ENCODE peak calls at places on chromosomes 4 and X, in nine cellular contexts. One of them, this sample, is unnamed.

GRCh38 chr4:54213812-54214211 is 15.3 kb upstream of the PDGFRA start:
- DNase-seq in aorta: no peak
- DNase-seq in IMR-90: no peak
- DNase-seq in CD4-positive, alpha-beta memory T cell: no peak
- DNase-seq in pancreas: no peak
- DNase-seq in cardiac muscle cell: no peak
- DNase-seq in PC-3: peak
- DNase-seq in psoas muscle: no peak
- DNase-seq in neural progenitor cell: no peak
- DNase-seq in this sample: no peak

GRCh38 chr4:2402053-2402452 is 16.4 kb downstream of the ZFYVE28 start:
- DNase-seq in psoas muscle: peak
- DNase-seq in IMR-90: no peak
- DNase-seq in cardiac muscle cell: peak
- DNase-seq in pancreas: peak
- DNase-seq in neural progenitor cell: peak
- DNase-seq in CD4-positive, alpha-beta memory T cell: no peak
- DNase-seq in PC-3: peak
- DNase-seq in aorta: peak
- DNase-seq in this sample: no peak

GRCh38 chrX:11449613-11450012 is 156.4 kb downstream of the AMELX start:
- DNase-seq in cardiac muscle cell: no peak
- DNase-seq in PC-3: peak
- DNase-seq in pancreas: no peak
- DNase-seq in neural progenitor cell: no peak
- DNase-seq in CD4-positive, alpha-beta memory T cell: no peak
- DNase-seq in psoas muscle: no peak
- DNase-seq in aorta: no peak
- DNase-seq in IMR-90: no peak
- DNase-seq in this sample: no peak

GRCh38 chr4:109026588-109026987 is 263.7 kb upstream of the ETNPPL start:
- DNase-seq in psoas muscle: no peak
- DNase-seq in aorta: no peak
- DNase-seq in pancreas: no peak
- DNase-seq in IMR-90: peak
- DNase-seq in PC-3: no peak
- DNase-seq in neural progenitor cell: no peak
- DNase-seq in CD4-positive, alpha-beta memory T cell: no peak
- DNase-seq in cardiac muscle cell: no peak
- DNase-seq in this sample: no peak

GRCh38 chr4:80137631-80138030 is 59.7 kb upstream of the PRDM8 start:
- DNase-seq in aorta: no peak
- DNase-seq in pancreas: no peak
- DNase-seq in IMR-90: no peak
- DNase-seq in cardiac muscle cell: no peak
- DNase-seq in PC-3: no peak
- DNase-seq in neural progenitor cell: no peak
- DNase-seq in psoas muscle: no peak
- DNase-seq in CD4-positive, alpha-beta memory T cell: no peak
- DNase-seq in this sample: no peak

GRCh38 chrX:132855760-132856341 is 102.6 kb downstream of the HS6ST2 start:
- DNase-seq in PC-3: no peak
- DNase-seq in IMR-90: no peak
- DNase-seq in aorta: no peak
- DNase-seq in pancreas: no peak
- DNase-seq in neural progenitor cell: no peak
- DNase-seq in cardiac muscle cell: no peak
- DNase-seq in CD4-positive, alpha-beta memory T cell: no peak
- DNase-seq in psoas muscle: no peak
- DNase-seq in this sample: no peak

GRCh38 chr4:47705326-47705981 is 132.4 kb downstream of the CORIN start:
- DNase-seq in PC-3: peak
- DNase-seq in aorta: no peak
- DNase-seq in psoas muscle: no peak
- DNase-seq in CD4-positive, alpha-beta memory T cell: no peak
- DNase-seq in cardiac muscle cell: peak
- DNase-seq in IMR-90: peak
- DNase-seq in neural progenitor cell: peak
- DNase-seq in pancreas: no peak
- DNase-seq in this sample: no peak

GRCh38 chr4:137685357-137685756 is 153.1 kb upstream of the PCDH18 start:
- DNase-seq in PC-3: no peak
- DNase-seq in psoas muscle: no peak
- DNase-seq in IMR-90: peak
- DNase-seq in aorta: no peak
- DNase-seq in cardiac muscle cell: no peak
- DNase-seq in pancreas: no peak
- DNase-seq in neural progenitor cell: no peak
- DNase-seq in CD4-positive, alpha-beta memory T cell: no peak
- DNase-seq in this sample: no peak

GRCh38 chrX:46913710-46914109 is 1.5 kb downstream of the JADE3 start:
- DNase-seq in psoas muscle: no peak
- DNase-seq in pancreas: peak
- DNase-seq in IMR-90: peak
- DNase-seq in PC-3: peak
- DNase-seq in CD4-positive, alpha-beta memory T cell: no peak
- DNase-seq in cardiac muscle cell: peak
- DNase-seq in aorta: no peak
- DNase-seq in neural progenitor cell: peak
- DNase-seq in this sample: no peak

GRCh38 chr4:73729534-73730165 is 10.7 kb upstream of the CXCL8 start:
- DNase-seq in aorta: peak
- DNase-seq in psoas muscle: peak
- DNase-seq in PC-3: peak
- DNase-seq in pancreas: peak
- DNase-seq in IMR-90: peak
- DNase-seq in CD4-positive, alpha-beta memory T cell: no peak
- DNase-seq in neural progenitor cell: peak
- DNase-seq in cardiac muscle cell: peak
- DNase-seq in this sample: peak

GRCh38 chr4:112423591-112423990 is 92.4 kb downstream of the NEUROG2 start:
- DNase-seq in CD4-positive, alpha-beta memory T cell: no peak
- DNase-seq in cardiac muscle cell: no peak
- DNase-seq in psoas muscle: no peak
- DNase-seq in pancreas: no peak
- DNase-seq in IMR-90: peak
- DNase-seq in aorta: no peak
- DNase-seq in PC-3: no peak
- DNase-seq in neural progenitor cell: no peak
- DNase-seq in this sample: no peak

GRCh38 chr4:13989496-13989895 is 362.0 kb upstream of the BOD1L1 start:
- DNase-seq in cardiac muscle cell: no peak
- DNase-seq in CD4-positive, alpha-beta memory T cell: no peak
- DNase-seq in neural progenitor cell: no peak
- DNase-seq in psoas muscle: no peak
- DNase-seq in aorta: peak
- DNase-seq in IMR-90: no peak
- DNase-seq in PC-3: no peak
- DNase-seq in pancreas: no peak
- DNase-seq in this sample: no peak

GRCh38 chr4:76830612-76831474 is 67.1 kb downstream of the SOWAHB start:
- DNase-seq in neural progenitor cell: peak
- DNase-seq in psoas muscle: no peak
- DNase-seq in cardiac muscle cell: peak
- DNase-seq in aorta: no peak
- DNase-seq in PC-3: peak
- DNase-seq in IMR-90: peak
- DNase-seq in CD4-positive, alpha-beta memory T cell: no peak
- DNase-seq in pancreas: peak
- DNase-seq in this sample: peak

GRCh38 chr4:175671491-175671934 is 140.6 kb downstream of the GPM6A start:
- DNase-seq in neural progenitor cell: peak
- DNase-seq in PC-3: peak
- DNase-seq in CD4-positive, alpha-beta memory T cell: no peak
- DNase-seq in aorta: no peak
- DNase-seq in cardiac muscle cell: peak
- DNase-seq in psoas muscle: no peak
- DNase-seq in pancreas: no peak
- DNase-seq in IMR-90: no peak
- DNase-seq in this sample: no peak

GRCh38 chr4:85557016-85557901 is 82.3 kb downstream of the ARHGAP24 start:
- DNase-seq in neural progenitor cell: no peak
- DNase-seq in psoas muscle: no peak
- DNase-seq in pancreas: no peak
- DNase-seq in PC-3: no peak
- DNase-seq in cardiac muscle cell: no peak
- DNase-seq in IMR-90: no peak
- DNase-seq in CD4-positive, alpha-beta memory T cell: no peak
- DNase-seq in aorta: no peak
- DNase-seq in this sample: no peak

GRCh38 chr4:119861731-119862130 is 204.9 kb downstream of the MAD2L1 start:
- DNase-seq in IMR-90: no peak
- DNase-seq in CD4-positive, alpha-beta memory T cell: no peak
- DNase-seq in pancreas: no peak
- DNase-seq in psoas muscle: no peak
- DNase-seq in aorta: no peak
- DNase-seq in neural progenitor cell: no peak
- DNase-seq in cardiac muscle cell: no peak
- DNase-seq in PC-3: no peak
- DNase-seq in this sample: no peak

GRCh38 chrX:24682739-24683432 is 10.8 kb upstream of the POLA1 start:
- DNase-seq in PC-3: no peak
- DNase-seq in pancreas: no peak
- DNase-seq in IMR-90: no peak
- DNase-seq in CD4-positive, alpha-beta memory T cell: no peak
- DNase-seq in cardiac muscle cell: no peak
- DNase-seq in psoas muscle: no peak
- DNase-seq in aorta: no peak
- DNase-seq in neural progenitor cell: no peak
- DNase-seq in this sample: no peak

GRCh38 chrX:24241822-24242648 is 71.8 kb downstream of the SUPT20HL2 start:
- DNase-seq in aorta: no peak
- DNase-seq in neural progenitor cell: peak
- DNase-seq in CD4-positive, alpha-beta memory T cell: peak
- DNase-seq in pancreas: peak
- DNase-seq in psoas muscle: no peak
- DNase-seq in cardiac muscle cell: peak
- DNase-seq in IMR-90: peak
- DNase-seq in PC-3: peak
- DNase-seq in this sample: no peak

GRCh38 chr4:55008166-55009056 is 117.0 kb downstream of the KDR start:
- DNase-seq in cardiac muscle cell: peak
- DNase-seq in psoas muscle: no peak
- DNase-seq in CD4-positive, alpha-beta memory T cell: no peak
- DNase-seq in IMR-90: no peak
- DNase-seq in aorta: no peak
- DNase-seq in neural progenitor cell: peak
- DNase-seq in PC-3: peak
- DNase-seq in pancreas: no peak
- DNase-seq in this sample: no peak

DNA sequence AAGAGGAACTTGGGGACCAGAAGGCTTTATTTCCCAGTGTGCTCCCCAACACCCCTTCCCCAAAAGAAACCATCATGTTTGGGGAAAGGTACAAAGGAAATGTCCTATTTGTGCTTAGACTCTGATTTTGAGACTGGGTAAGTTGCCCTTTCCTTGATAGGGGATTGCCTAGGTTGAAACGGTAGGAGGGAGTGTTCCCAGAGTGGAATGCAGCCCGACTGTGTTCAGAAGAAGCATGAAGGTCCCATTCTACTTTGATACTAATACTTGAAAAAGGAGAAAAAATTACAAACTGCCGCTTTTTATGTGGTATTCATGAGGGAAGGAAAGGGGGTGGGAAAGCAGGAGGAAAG is 32.4 kb upstream of the TMEM131L start:
- DNase-seq in PC-3: no peak
- DNase-seq in pancreas: no peak
- DNase-seq in IMR-90: no peak
- DNase-seq in aorta: no peak
- DNase-seq in psoas muscle: no peak
- DNase-seq in CD4-positive, alpha-beta memory T cell: no peak
- DNase-seq in cardiac muscle cell: no peak
- DNase-seq in neural progenitor cell: no peak
- DNase-seq in this sample: no peak
- H3K27ac ChIP-seq in PC-3: peak
- H3K27ac ChIP-seq in pancreas: peak
- H3K27ac ChIP-seq in IMR-90: no peak
- H3K27ac ChIP-seq in aorta: no peak
- H3K27ac ChIP-seq in psoas muscle: peak
- H3K27ac ChIP-seq in CD4-positive, alpha-beta memory T cell: peak
- H3K27ac ChIP-seq in cardiac muscle cell: no peak
- H3K27ac ChIP-seq in neural progenitor cell: no peak
- H3K27ac ChIP-seq in this sample: no peak

DNA sequence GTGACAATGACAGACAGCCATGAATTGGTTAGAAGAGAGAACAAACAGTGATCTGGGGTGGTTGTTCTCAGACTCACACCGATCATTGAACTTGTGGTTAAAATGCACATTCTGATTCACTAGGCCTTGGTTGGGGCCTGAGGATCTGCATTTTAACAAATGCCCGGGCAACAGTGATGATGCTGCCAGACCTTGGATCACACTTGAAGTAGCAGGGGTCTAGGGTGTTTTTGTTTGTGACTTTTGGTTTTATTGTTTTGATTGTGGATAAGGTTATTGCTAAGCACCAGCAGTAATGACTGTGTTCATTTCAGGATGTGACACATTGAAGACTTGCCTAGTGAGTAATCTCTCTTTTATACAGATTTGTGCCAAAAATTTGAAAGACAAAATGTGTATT is 36.5 kb downstream of the TXLNG start:
- DNase-seq in psoas muscle: no peak
- DNase-seq in neural progenitor cell: no peak
- DNase-seq in cardiac muscle cell: no peak
- DNase-seq in PC-3: peak
- DNase-seq in pancreas: no peak
- DNase-seq in aorta: no peak
- DNase-seq in IMR-90: peak
- DNase-seq in CD4-positive, alpha-beta memory T cell: no peak
- DNase-seq in this sample: no peak
- H3K27ac ChIP-seq in psoas muscle: no peak
- H3K27ac ChIP-seq in neural progenitor cell: no peak
- H3K27ac ChIP-seq in cardiac muscle cell: no peak
- H3K27ac ChIP-seq in PC-3: peak
- H3K27ac ChIP-seq in pancreas: no peak
- H3K27ac ChIP-seq in aorta: no peak
- H3K27ac ChIP-seq in IMR-90: no peak
- H3K27ac ChIP-seq in CD4-positive, alpha-beta memory T cell: no peak
- H3K27ac ChIP-seq in this sample: no peak

DNA sequence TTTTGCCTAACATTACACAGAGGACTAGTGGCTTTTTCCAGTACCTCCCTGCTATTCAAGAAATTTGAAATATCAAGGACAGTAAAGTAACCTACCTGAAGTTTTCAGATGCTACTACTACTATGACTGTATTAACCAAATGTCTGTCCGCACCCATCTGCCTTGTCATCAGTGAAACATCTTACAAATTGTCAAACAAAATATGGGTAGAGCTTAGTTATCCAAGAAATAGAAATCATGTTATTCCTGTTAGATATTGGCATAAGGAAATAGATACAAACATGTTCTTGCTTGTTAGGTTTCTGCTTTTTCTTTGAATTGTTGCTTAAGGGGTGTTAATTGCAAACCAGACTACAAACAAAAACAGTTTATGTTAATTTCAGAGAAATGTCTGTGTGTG is 63.9 kb downstream of the PLS3 start:
- DNase-seq in PC-3: no peak
- DNase-seq in cardiac muscle cell: no peak
- DNase-seq in aorta: no peak
- DNase-seq in psoas muscle: no peak
- DNase-seq in pancreas: no peak
- DNase-seq in CD4-positive, alpha-beta memory T cell: no peak
- DNase-seq in neural progenitor cell: no peak
- DNase-seq in IMR-90: no peak
- DNase-seq in this sample: no peak
- H3K27ac ChIP-seq in PC-3: no peak
- H3K27ac ChIP-seq in cardiac muscle cell: peak
- H3K27ac ChIP-seq in aorta: peak
- H3K27ac ChIP-seq in psoas muscle: no peak
- H3K27ac ChIP-seq in pancreas: no peak
- H3K27ac ChIP-seq in CD4-positive, alpha-beta memory T cell: no peak
- H3K27ac ChIP-seq in neural progenitor cell: no peak
- H3K27ac ChIP-seq in IMR-90: peak
- H3K27ac ChIP-seq in this sample: peak

GRCh38 chrX:65578346-65578745 is 43.8 kb upstream of the LAS1L start:
- DNase-seq in neural progenitor cell: no peak
- DNase-seq in cardiac muscle cell: no peak
- DNase-seq in aorta: no peak
- DNase-seq in pancreas: no peak
- DNase-seq in IMR-90: no peak
- DNase-seq in PC-3: no peak
- DNase-seq in CD4-positive, alpha-beta memory T cell: no peak
- DNase-seq in psoas muscle: no peak
- DNase-seq in this sample: no peak
- H3K27ac ChIP-seq in neural progenitor cell: no peak
- H3K27ac ChIP-seq in cardiac muscle cell: no peak
- H3K27ac ChIP-seq in aorta: no peak
- H3K27ac ChIP-seq in pancreas: no peak
- H3K27ac ChIP-seq in IMR-90: no peak
- H3K27ac ChIP-seq in PC-3: no peak
- H3K27ac ChIP-seq in CD4-positive, alpha-beta memory T cell: no peak
- H3K27ac ChIP-seq in psoas muscle: no peak
- H3K27ac ChIP-seq in this sample: no peak

This sample was measured in coronary artery.